ENCODE peak calls at places on chromosomes 1 and 21, in eight cellular contexts. R is heart right ventricle; G is GM23338; V is activated CD8-positive, alpha-beta T cell treated with anti-CD3 and anti-CD28 coated beads for 36 hours; H is GM13977; E is AG04450; S is left ventricle myocardium inferior; Z is HFF-Myc. T is an unnamed sample.

GRCh38 chr1:241163363-241163762 is 193.6 kb downstream of the RGS7 start:
- DNase-seq in R (no peak), G (peak), V (no peak), H (no peak), E (no peak), S (no peak), Z (no peak), T (no peak)

GRCh38 chr21:35932232-35932911 is 128.0 kb downstream of the SETD4 start:
- DNase-seq in R (peak), G (no peak), V (peak), H (peak), E (peak), S (peak), Z (peak), T (no peak)

GRCh38 chr1:160639652-160640051 is 7.2 kb downstream of the SLAMF1 start:
- DNase-seq in R (no peak), G (no peak), V (no peak), H (no peak), E (no peak), S (no peak), Z (no peak), T (no peak)

GRCh38 chr1:77832889-77833288 is 53.4 kb downstream of the MIGA1 start:
- DNase-seq in R (no peak), G (no peak), V (no peak), H (no peak), E (peak), S (no peak), Z (peak), T (no peak)

GRCh38 chr1:44076093-44076492 is 42.5 kb upstream of the KLF17 start:
- DNase-seq in R (no peak), G (no peak), V (no peak), H (no peak), E (no peak), S (no peak), Z (no peak), T (no peak)

GRCh38 chr1:156895408-156895874 is 1.9 kb downstream of the PEAR1 start:
- DNase-seq in R (no peak), G (no peak), V (no peak), H (no peak), E (no peak), S (no peak), Z (no peak), T (no peak)

GRCh38 chr1:12446593-12446992 is 171.4 kb downstream of the DHRS3 start:
- DNase-seq in R (no peak), G (no peak), V (no peak), H (no peak), E (no peak), S (no peak), Z (no peak), T (no peak)

GRCh38 chr1:231630558-231631205 is 4.1 kb downstream of the DISC1 start:
- DNase-seq in R (no peak), G (no peak), V (no peak), H (no peak), E (peak), S (no peak), Z (no peak), T (no peak)

GRCh38 chr1:109089242-109090015 is 1.1 kb upstream of the TMEM167B start:
- DNase-seq in R (peak), G (peak), V (peak), H (peak), E (no peak), S (peak), Z (no peak), T (peak)

GRCh38 chr1:227781314-227781930 is 34.1 kb upstream of the PRSS38 start:
- DNase-seq in R (peak), G (no peak), V (no peak), H (no peak), E (no peak), S (no peak), Z (no peak), T (no peak)

GRCh38 chr21:43363506-43364260 is 63.2 kb downstream of the SIK1 start:
- DNase-seq in R (no peak), G (no peak), V (peak), H (no peak), E (no peak), S (no peak), Z (no peak), T (no peak)

GRCh38 chr1:5479876-5480275 is 512.3 kb downstream of the NPHP4 start:
- DNase-seq in R (no peak), G (no peak), V (no peak), H (no peak), E (no peak), S (no peak), Z (no peak), T (no peak)

GRCh38 chr1:43645461-43645860 is 4.5 kb upstream of the KDM4A start:
- DNase-seq in R (no peak), G (no peak), V (no peak), H (no peak), E (no peak), S (no peak), Z (no peak), T (no peak)

GRCh38 chr1:51729824-51730284 is 113.0 kb downstream of the OSBPL9 start:
- DNase-seq in R (no peak), G (no peak), V (no peak), H (no peak), E (no peak), S (no peak), Z (no peak), T (no peak)

GRCh38 chr1:38213720-38214367 is 167.3 kb upstream of the POU3F1 start:
- DNase-seq in R (no peak), G (no peak), V (peak), H (no peak), E (no peak), S (no peak), Z (no peak), T (no peak)

GRCh38 chr1:24003331-24003972 is 23.3 kb upstream of the SRSF10 start:
- DNase-seq in R (no peak), G (peak), V (no peak), H (peak), E (no peak), S (no peak), Z (no peak), T (no peak)
- TF ChIP-seq CTCF in R (no peak), G (no peak), V (no peak), H (no peak), E (no peak), S (no peak), Z (no peak), T (no peak)

GRCh38 chr1:70143052-70143659 is 62.2 kb downstream of the LRRC40 start:
- DNase-seq in R (no peak), G (peak), V (no peak), H (no peak), E (no peak), S (no peak), Z (peak), T (no peak)
- TF ChIP-seq CTCF in R (no peak), G (peak), V (no peak), H (no peak), E (peak), S (peak), Z (peak), T (no peak)

GRCh38 chr1:2545754-2546514 is 10.2 kb upstream of the TNFRSF14 start:
- DNase-seq in R (peak), G (peak), V (peak), H (peak), E (no peak), S (peak), Z (no peak), T (peak)

GRCh38 chr1:2547210-2548067 is 8.7 kb upstream of the TNFRSF14 start:
- DNase-seq in R (peak), G (no peak), V (peak), H (peak), E (no peak), S (no peak), Z (no peak), T (peak)

GRCh38 chr1:2544875-2545638 is 11.1 kb upstream of the TNFRSF14 start:
- DNase-seq in R (no peak), G (no peak), V (no peak), H (no peak), E (no peak), S (no peak), Z (no peak), T (peak)

GRCh38 chr1:2548068-2548589 is 8.0 kb upstream of the TNFRSF14 start:
- DNase-seq in R (peak), G (peak), V (peak), H (peak), E (no peak), S (peak), Z (no peak), T (peak)

DNA sequence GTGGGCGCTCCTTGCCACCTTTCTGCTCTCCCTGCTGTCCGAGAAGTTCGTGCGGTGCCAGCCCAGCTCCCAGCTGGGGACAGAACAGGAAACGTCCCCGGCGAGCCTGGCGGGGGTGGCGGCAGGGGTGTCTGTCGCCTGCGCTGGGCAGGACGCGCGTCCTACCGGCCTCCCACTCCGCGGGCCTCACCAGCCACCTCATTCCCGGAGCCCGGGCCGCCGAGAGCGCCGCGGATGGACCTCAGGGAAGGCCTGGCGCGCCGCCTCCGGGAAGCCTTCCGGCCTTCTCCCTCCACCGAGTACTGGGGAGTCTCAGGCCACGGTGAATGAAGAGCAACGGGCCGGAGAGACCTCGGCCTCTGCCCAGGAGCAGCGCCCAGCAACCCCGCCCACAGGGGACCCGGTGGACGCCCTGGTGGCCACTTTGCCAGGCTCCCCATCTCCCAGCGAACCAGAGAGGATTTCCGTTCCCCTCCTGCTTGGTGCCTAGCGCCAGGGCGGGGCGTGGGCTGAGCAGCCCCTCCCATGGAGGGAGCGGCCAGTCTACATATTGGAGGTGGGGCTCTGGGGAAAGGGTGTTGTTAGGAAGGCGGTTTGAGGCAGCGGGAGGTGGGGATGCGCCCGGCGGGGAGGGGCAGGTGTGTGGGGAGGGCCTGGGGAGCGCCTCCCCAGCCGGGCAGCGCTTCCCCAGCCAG is 9.5 kb upstream of the TNFRSF14 start:
- DNase-seq in R (peak), G (peak), V (peak), H (peak), E (no peak), S (peak), Z (no peak), T (peak)
- TF ChIP-seq CTCF in R (no peak), G (no peak), V (peak), H (no peak), E (no peak), S (peak), Z (no peak), T (peak)

GRCh38 chr1:47621977-47622376 is 184.1 kb downstream of the FOXD2 start:
- DNase-seq in R (peak), G (no peak), V (no peak), H (no peak), E (no peak), S (no peak), Z (peak), T (no peak)

GRCh38 chr1:47623174-47623940 is 185.5 kb downstream of the FOXD2 start:
- DNase-seq in R (no peak), G (no peak), V (no peak), H (no peak), E (no peak), S (no peak), Z (no peak), T (no peak)

GRCh38 chr1:47621483-47621882 is 183.6 kb downstream of the FOXD2 start:
- DNase-seq in R (no peak), G (no peak), V (no peak), H (no peak), E (no peak), S (no peak), Z (no peak), T (no peak)

GRCh38 chr1:47627016-47627415 is 189.2 kb downstream of the FOXD2 start:
- DNase-seq in R (no peak), G (peak), V (no peak), H (no peak), E (no peak), S (no peak), Z (no peak), T (no peak)

GRCh38 chr1:47624531-47624930 is 186.7 kb downstream of the FOXD2 start:
- DNase-seq in R (peak), G (peak), V (peak), H (no peak), E (no peak), S (no peak), Z (no peak), T (no peak)
- TF ChIP-seq CTCF in R (no peak), G (peak), V (no peak), H (no peak), E (no peak), S (peak), Z (no peak), T (no peak)

DNA sequence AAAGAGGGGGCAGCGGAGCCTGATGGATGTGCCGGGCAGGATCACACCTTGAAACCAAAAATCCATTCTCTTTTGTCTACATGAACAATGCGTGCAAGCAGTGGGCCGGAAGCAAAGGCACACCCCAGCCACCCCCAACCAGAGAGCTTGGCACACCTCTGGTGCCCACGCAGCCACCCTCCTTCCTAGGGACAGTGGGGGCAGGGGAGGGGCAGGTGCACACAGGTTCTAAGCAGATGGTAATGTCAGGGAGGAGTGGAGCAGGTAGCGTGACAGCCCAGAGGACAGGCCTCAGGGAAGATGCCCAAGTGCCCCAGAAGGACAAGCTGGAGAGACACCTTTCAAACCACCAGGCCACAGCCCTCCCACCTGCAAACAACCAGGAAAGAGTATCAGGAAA is 36.5 kb downstream of the SYF2 start:
- DNase-seq in R (no peak), G (no peak), V (no peak), H (no peak), E (no peak), S (no peak), Z (no peak), T (no peak)
- TF ChIP-seq CTCF in R (no peak), G (no peak), V (no peak), H (no peak), E (no peak), S (no peak), Z (no peak), T (no peak)

GRCh38 chr1:45687753-45688737 is at the start of gene TMEM69:
- DNase-seq in R (peak), G (peak), V (peak), H (peak), E (peak), S (peak), Z (peak), T (peak)

GRCh38 chr1:45684402-45684801 is 1.9 kb downstream of the GPBP1L1 start:
- DNase-seq in R (no peak), G (no peak), V (no peak), H (no peak), E (no peak), S (no peak), Z (no peak), T (no peak)

GRCh38 chr1:45685308-45686080 is 839 bp downstream of the GPBP1L1 start:
- DNase-seq in R (no peak), G (peak), V (no peak), H (no peak), E (no peak), S (no peak), Z (no peak), T (no peak)

GRCh38 chr1:45686081-45687013 is at the start of gene GPBP1L1:
- DNase-seq in R (peak), G (peak), V (peak), H (peak), E (peak), S (peak), Z (peak), T (peak)

GRCh38 chr1:45687014-45687752 is 798 bp upstream of the TMEM69 start:
- DNase-seq in R (peak), G (peak), V (peak), H (peak), E (peak), S (peak), Z (peak), T (peak)
- TF ChIP-seq CTCF in R (no peak), G (no peak), V (no peak), H (no peak), E (no peak), S (no peak), Z (no peak), T (no peak)

DNA sequence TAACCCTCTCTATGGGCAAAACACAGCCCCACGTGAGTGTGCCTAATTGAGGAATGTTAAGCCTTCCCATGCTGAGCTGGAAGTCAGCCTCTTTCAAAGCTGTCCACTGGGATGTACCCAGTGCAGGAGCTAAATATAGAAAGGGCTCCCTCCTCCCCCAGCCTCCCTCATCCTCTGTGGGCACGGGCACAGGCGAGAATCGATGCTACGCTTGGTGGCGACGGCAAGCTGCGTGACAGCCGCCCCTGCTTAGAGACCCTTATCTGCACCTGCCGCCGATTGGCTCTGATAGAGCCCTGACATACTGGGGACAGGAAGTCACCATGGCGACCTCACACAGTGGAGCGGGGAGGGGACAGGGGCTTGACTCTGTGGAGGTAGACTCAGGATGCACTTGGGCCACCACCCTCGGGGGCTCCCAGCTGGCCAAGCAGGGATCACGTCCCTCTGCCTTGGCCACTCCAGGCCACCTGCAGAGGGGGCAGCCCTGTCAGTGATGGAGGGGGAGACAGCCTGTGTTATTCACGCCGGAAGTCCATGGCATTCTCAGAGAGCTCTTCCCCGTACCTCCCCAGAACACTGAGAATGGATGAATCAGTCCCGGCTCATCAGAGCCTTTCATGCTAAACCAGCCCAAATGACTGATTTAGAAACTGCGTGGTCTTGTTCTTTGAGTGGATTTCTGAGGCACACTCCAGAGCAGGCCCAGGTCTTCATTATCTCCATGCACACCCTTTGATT is 84.8 kb downstream of the KCND3 start:
- DNase-seq in R (peak), G (peak), V (peak), H (no peak), E (no peak), S (peak), Z (no peak), T (peak)
- TF ChIP-seq CTCF in R (no peak), G (no peak), V (no peak), H (no peak), E (no peak), S (no peak), Z (no peak), T (no peak)

GRCh38 chr1:41735587-41736290 is 183.0 kb downstream of the HIVEP3 start:
- DNase-seq in R (no peak), G (no peak), V (no peak), H (no peak), E (no peak), S (peak), Z (no peak), T (peak)
- TF ChIP-seq CTCF in R (no peak), G (no peak), V (no peak), H (no peak), E (no peak), S (no peak), Z (no peak), T (no peak)

DNA sequence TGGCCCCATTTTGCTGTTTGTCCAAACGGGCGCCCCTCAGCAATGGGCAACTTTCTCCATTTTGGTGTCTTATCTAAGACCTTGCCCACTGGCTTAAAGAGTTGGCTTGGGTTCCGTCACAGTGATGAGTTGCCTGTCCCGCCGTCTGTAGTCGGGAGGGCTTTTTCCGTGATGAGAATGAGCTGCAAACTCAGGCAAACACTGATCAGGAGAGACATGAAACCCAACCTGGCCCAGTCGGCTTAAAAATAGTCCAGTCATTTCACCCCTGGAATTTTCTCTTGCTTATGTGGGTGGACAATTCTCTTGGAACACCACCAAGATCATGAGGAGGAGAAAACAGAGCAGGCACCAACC is 79.3 kb downstream of the ST6GALNAC3 start:
- DNase-seq in R (no peak), G (no peak), V (peak), H (no peak), E (no peak), S (no peak), Z (no peak), T (no peak)
- TF ChIP-seq CTCF in R (no peak), G (no peak), V (no peak), H (peak), E (no peak), S (no peak), Z (no peak), T (no peak)

T was measured in neural crest cell.